ENCODE peak calls at places on chromosomes 3 and 15, in seven cellular contexts. One of them, this sample, is unnamed.

GRCh38 chr3:134743006-134743405 is 52.1 kb upstream of the EPHB1 start:
- DNase-seq in AG08396: no peak
- DNase-seq in Panc1: no peak
- DNase-seq in AG09309: no peak
- DNase-seq in SJSA1: no peak
- DNase-seq in B cell: no peak
- DNase-seq in activated naive CD4-positive, alpha-beta T cell treated with anti-CD3 and anti-CD28 coated beads for 36 hours: no peak
- DNase-seq in this sample: no peak

GRCh38 chr3:39220551-39221530 is 28.4 kb upstream of the XIRP1 start:
- DNase-seq in AG09309: no peak
- DNase-seq in AG08396: no peak
- DNase-seq in SJSA1: no peak
- DNase-seq in activated naive CD4-positive, alpha-beta T cell treated with anti-CD3 and anti-CD28 coated beads for 36 hours: no peak
- DNase-seq in B cell: no peak
- DNase-seq in Panc1: no peak
- DNase-seq in this sample: no peak

GRCh38 chr3:97131476-97131875 is 317.1 kb downstream of the EPHA6 start:
- DNase-seq in activated naive CD4-positive, alpha-beta T cell treated with anti-CD3 and anti-CD28 coated beads for 36 hours: no peak
- DNase-seq in B cell: no peak
- DNase-seq in Panc1: no peak
- DNase-seq in AG09309: no peak
- DNase-seq in AG08396: no peak
- DNase-seq in SJSA1: no peak
- DNase-seq in this sample: no peak

GRCh38 chr15:67144609-67145306 is 79.4 kb downstream of the SMAD3 start:
- DNase-seq in SJSA1: peak
- DNase-seq in AG09309: peak
- DNase-seq in B cell: no peak
- DNase-seq in AG08396: peak
- DNase-seq in activated naive CD4-positive, alpha-beta T cell treated with anti-CD3 and anti-CD28 coated beads for 36 hours: no peak
- DNase-seq in Panc1: no peak
- DNase-seq in this sample: peak

GRCh38 chr15:70344666-70345065 is 246.9 kb upstream of the TLE3 start:
- DNase-seq in SJSA1: no peak
- DNase-seq in Panc1: no peak
- DNase-seq in AG08396: no peak
- DNase-seq in B cell: no peak
- DNase-seq in AG09309: no peak
- DNase-seq in activated naive CD4-positive, alpha-beta T cell treated with anti-CD3 and anti-CD28 coated beads for 36 hours: no peak
- DNase-seq in this sample: no peak

GRCh38 chr3:72597756-72598195 is 250.5 kb downstream of the SHQ1 start:
- DNase-seq in AG09309: no peak
- DNase-seq in B cell: no peak
- DNase-seq in AG08396: peak
- DNase-seq in Panc1: no peak
- DNase-seq in activated naive CD4-positive, alpha-beta T cell treated with anti-CD3 and anti-CD28 coated beads for 36 hours: no peak
- DNase-seq in SJSA1: no peak
- DNase-seq in this sample: no peak

GRCh38 chr3:28677581-28677980 is 329.0 kb upstream of the AZI2 start:
- DNase-seq in Panc1: no peak
- DNase-seq in B cell: no peak
- DNase-seq in AG09309: no peak
- DNase-seq in activated naive CD4-positive, alpha-beta T cell treated with anti-CD3 and anti-CD28 coated beads for 36 hours: no peak
- DNase-seq in SJSA1: no peak
- DNase-seq in AG08396: no peak
- DNase-seq in this sample: no peak

GRCh38 chr3:48612270-48612669 is 2.8 kb upstream of the UQCRC1 start:
- DNase-seq in B cell: no peak
- DNase-seq in Panc1: no peak
- DNase-seq in activated naive CD4-positive, alpha-beta T cell treated with anti-CD3 and anti-CD28 coated beads for 36 hours: no peak
- DNase-seq in AG09309: no peak
- DNase-seq in AG08396: no peak
- DNase-seq in SJSA1: no peak
- DNase-seq in this sample: no peak

GRCh38 chr15:70077436-70077835 is 20.3 kb downstream of the TLE3 start:
- DNase-seq in AG09309: no peak
- DNase-seq in Panc1: no peak
- DNase-seq in B cell: no peak
- DNase-seq in AG08396: no peak
- DNase-seq in activated naive CD4-positive, alpha-beta T cell treated with anti-CD3 and anti-CD28 coated beads for 36 hours: no peak
- DNase-seq in SJSA1: no peak
- DNase-seq in this sample: no peak

GRCh38 chr15:68228143-68228970 is 1.2 kb downstream of the CLN6 start:
- DNase-seq in Panc1: no peak
- DNase-seq in AG08396: peak
- DNase-seq in activated naive CD4-positive, alpha-beta T cell treated with anti-CD3 and anti-CD28 coated beads for 36 hours: no peak
- DNase-seq in SJSA1: no peak
- DNase-seq in AG09309: no peak
- DNase-seq in B cell: no peak
- DNase-seq in this sample: no peak

GRCh38 chr15:38691951-38692788 is 127.6 kb upstream of the RASGRP1 start:
- DNase-seq in AG08396: no peak
- DNase-seq in Panc1: no peak
- DNase-seq in activated naive CD4-positive, alpha-beta T cell treated with anti-CD3 and anti-CD28 coated beads for 36 hours: no peak
- DNase-seq in AG09309: no peak
- DNase-seq in B cell: no peak
- DNase-seq in SJSA1: no peak
- DNase-seq in this sample: no peak

This sample was measured in stromal cell of bone marrow.